ENCODE peak calls at places on chromosomes 6 and 20, in six cellular contexts. One of them, this sample, is unnamed.

GRCh38 chr20:31948008-31948407 is 3.8 kb downstream of the PDRG1 start:
- DNase-seq in NCI-H446: no peak
- DNase-seq in HEK293T: no peak
- DNase-seq in T-helper 1 cell: no peak
- DNase-seq in nucleus accumbens: no peak
- DNase-seq in prostate gland: no peak
- DNase-seq in this sample: no peak

GRCh38 chr6:71410164-71410566 is 121.6 kb downstream of the OGFRL1 start:
- DNase-seq in NCI-H446: no peak
- DNase-seq in HEK293T: no peak
- DNase-seq in T-helper 1 cell: no peak
- DNase-seq in nucleus accumbens: no peak
- DNase-seq in prostate gland: no peak
- DNase-seq in this sample: no peak

GRCh38 chr6:10184408-10185187 is 230.3 kb downstream of the TFAP2A start:
- DNase-seq in NCI-H446: no peak
- DNase-seq in HEK293T: no peak
- DNase-seq in T-helper 1 cell: no peak
- DNase-seq in nucleus accumbens: no peak
- DNase-seq in prostate gland: no peak
- DNase-seq in this sample: no peak

GRCh38 chr6:13281630-13282156 is 46.6 kb downstream of the TBC1D7 start:
- DNase-seq in NCI-H446: no peak
- DNase-seq in HEK293T: no peak
- DNase-seq in T-helper 1 cell: no peak
- DNase-seq in nucleus accumbens: no peak
- DNase-seq in prostate gland: no peak
- DNase-seq in this sample: no peak

GRCh38 chr20:2349801-2350200 is 30.9 kb upstream of the TGM6 start:
- DNase-seq in NCI-H446: no peak
- DNase-seq in HEK293T: no peak
- DNase-seq in T-helper 1 cell: no peak
- DNase-seq in nucleus accumbens: no peak
- DNase-seq in prostate gland: no peak
- DNase-seq in this sample: no peak

GRCh38 chr6:113719056-113719455 is 138.1 kb upstream of the MARCKS start:
- DNase-seq in NCI-H446: no peak
- DNase-seq in HEK293T: no peak
- DNase-seq in T-helper 1 cell: no peak
- DNase-seq in nucleus accumbens: no peak
- DNase-seq in prostate gland: no peak
- DNase-seq in this sample: no peak

GRCh38 chr20:46964299-46965123 is 69.9 kb downstream of the EYA2 start:
- DNase-seq in NCI-H446: no peak
- DNase-seq in HEK293T: no peak
- DNase-seq in T-helper 1 cell: no peak
- DNase-seq in nucleus accumbens: no peak
- DNase-seq in prostate gland: peak; percentile 57
- DNase-seq in this sample: no peak

GRCh38 chr6:48272518-48272917 is 161.5 kb upstream of the PTCHD4 start:
- DNase-seq in NCI-H446: no peak
- DNase-seq in HEK293T: no peak
- DNase-seq in T-helper 1 cell: no peak
- DNase-seq in nucleus accumbens: no peak
- DNase-seq in prostate gland: no peak
- DNase-seq in this sample: no peak

GRCh38 chr20:43926691-43927090 is 12.0 kb downstream of the TOX2 start:
- DNase-seq in NCI-H446: no peak
- DNase-seq in HEK293T: no peak
- DNase-seq in T-helper 1 cell: no peak
- DNase-seq in nucleus accumbens: no peak
- DNase-seq in prostate gland: no peak
- DNase-seq in this sample: no peak

GRCh38 chr6:32087574-32088486 is 21.3 kb downstream of the TNXB start:
- DNase-seq in NCI-H446: no peak
- DNase-seq in HEK293T: peak; percentile 62
- DNase-seq in T-helper 1 cell: peak; percentile 37
- DNase-seq in nucleus accumbens: no peak
- DNase-seq in prostate gland: peak; percentile 73
- DNase-seq in this sample: peak; percentile 54

GRCh38 chr6:6005467-6006427 is 978 bp downstream of the NRN1 start:
- DNase-seq in NCI-H446: no peak
- DNase-seq in HEK293T: no peak
- DNase-seq in T-helper 1 cell: no peak
- DNase-seq in nucleus accumbens: no peak
- DNase-seq in prostate gland: no peak
- DNase-seq in this sample: no peak

GRCh38 chr6:169034523-169035167 is 219.0 kb downstream of the THBS2 start:
- DNase-seq in NCI-H446: no peak
- DNase-seq in HEK293T: no peak
- DNase-seq in T-helper 1 cell: no peak
- DNase-seq in nucleus accumbens: no peak
- DNase-seq in prostate gland: no peak
- DNase-seq in this sample: peak; percentile 47

GRCh38 chr20:61875221-61875885 is 190.3 kb downstream of the TAF4 start:
- DNase-seq in NCI-H446: no peak
- DNase-seq in HEK293T: no peak
- DNase-seq in T-helper 1 cell: no peak
- DNase-seq in nucleus accumbens: no peak
- DNase-seq in prostate gland: no peak
- DNase-seq in this sample: peak; percentile 48

GRCh38 chr20:54856202-54856601 is 380.8 kb downstream of the DOK5 start:
- DNase-seq in NCI-H446: no peak
- DNase-seq in HEK293T: no peak
- DNase-seq in T-helper 1 cell: no peak
- DNase-seq in nucleus accumbens: no peak
- DNase-seq in prostate gland: no peak
- DNase-seq in this sample: no peak

GRCh38 chr6:68326762-68327161 is 308.3 kb upstream of the ADGRB3 start:
- DNase-seq in NCI-H446: no peak
- DNase-seq in HEK293T: no peak
- DNase-seq in T-helper 1 cell: no peak
- DNase-seq in nucleus accumbens: no peak
- DNase-seq in prostate gland: no peak
- DNase-seq in this sample: no peak

GRCh38 chr6:81762132-81762531 is 9.7 kb upstream of the TENT5A start:
- DNase-seq in NCI-H446: no peak
- DNase-seq in HEK293T: no peak
- DNase-seq in T-helper 1 cell: no peak
- DNase-seq in nucleus accumbens: no peak
- DNase-seq in prostate gland: no peak
- DNase-seq in this sample: no peak

GRCh38 chr6:122400121-122400450 is 634 bp downstream of the HSF2 start:
- DNase-seq in NCI-H446: no peak
- DNase-seq in HEK293T: peak; percentile 22
- DNase-seq in T-helper 1 cell: no peak
- DNase-seq in nucleus accumbens: peak; percentile 53
- DNase-seq in prostate gland: no peak
- DNase-seq in this sample: no peak

GRCh38 chr6:111015656-111016190 is 33.9 kb downstream of the RPF2 start:
- DNase-seq in NCI-H446: no peak
- DNase-seq in HEK293T: no peak
- DNase-seq in T-helper 1 cell: no peak
- DNase-seq in nucleus accumbens: no peak
- DNase-seq in prostate gland: no peak
- DNase-seq in this sample: no peak

GRCh38 chr20:50123418-50123817 is 10.5 kb upstream of the UBE2V1 start:
- DNase-seq in NCI-H446: no peak
- DNase-seq in HEK293T: no peak
- DNase-seq in T-helper 1 cell: no peak
- DNase-seq in nucleus accumbens: no peak
- DNase-seq in prostate gland: no peak
- DNase-seq in this sample: no peak

GRCh38 chr20:17825949-17826843 is 126.4 kb downstream of the BANF2 start:
- DNase-seq in NCI-H446: no peak
- DNase-seq in HEK293T: no peak
- DNase-seq in T-helper 1 cell: no peak
- DNase-seq in nucleus accumbens: no peak
- DNase-seq in prostate gland: no peak
- DNase-seq in this sample: no peak

GRCh38 chr20:38935285-38935684 is 9.1 kb downstream of the FAM83D start:
- DNase-seq in NCI-H446: no peak
- DNase-seq in HEK293T: no peak
- DNase-seq in T-helper 1 cell: no peak
- DNase-seq in nucleus accumbens: no peak
- DNase-seq in prostate gland: no peak
- DNase-seq in this sample: no peak

GRCh38 chr20:37356961-37357371 is 11.0 kb downstream of the SRC start:
- DNase-seq in NCI-H446: no peak
- DNase-seq in HEK293T: no peak
- DNase-seq in T-helper 1 cell: no peak
- DNase-seq in nucleus accumbens: no peak
- DNase-seq in prostate gland: no peak
- DNase-seq in this sample: no peak

GRCh38 chr6:110799181-110799580 is 16.1 kb downstream of the CDK19 start:
- DNase-seq in NCI-H446: no peak
- DNase-seq in HEK293T: no peak
- DNase-seq in T-helper 1 cell: no peak
- DNase-seq in nucleus accumbens: no peak
- DNase-seq in prostate gland: no peak
- DNase-seq in this sample: no peak

GRCh38 chr6:130600880-130601341 is 226.3 kb upstream of the SMLR1 start:
- DNase-seq in NCI-H446: no peak
- DNase-seq in HEK293T: no peak
- DNase-seq in T-helper 1 cell: no peak
- DNase-seq in nucleus accumbens: no peak
- DNase-seq in prostate gland: no peak
- DNase-seq in this sample: no peak